ENCODE peak calls at places on chromosomes 4 and X, in five cellular contexts. E is putamen, J is ureter, C is IMR-90, H is NCI-H1105. P is an unnamed sample.

GRCh38 chr4:168076989-168077725 is 15.2 kb upstream of the ANXA10 start:
- DNase-seq in E (peak; percentile 34), J (peak; percentile 66), C (peak; percentile 71), H (peak; percentile 15), P (peak; percentile 70)

GRCh38 chr4:137705171-137705783 is 173.0 kb upstream of the PCDH18 start:
- DNase-seq in E (peak; percentile 12), J (no peak), C (peak; percentile 97), H (no peak), P (peak; percentile 40)

GRCh38 chr4:84878090-84878489 is 88.4 kb downstream of the WDFY3 start:
- DNase-seq in E (no peak), J (no peak), C (peak; percentile 89), H (no peak), P (no peak)

GRCh38 chrX:31819455-31819854 is 747.6 kb upstream of the FTHL17 start:
- DNase-seq in E (no peak), J (no peak), C (no peak), H (no peak), P (no peak)

GRCh38 chr4:143406523-143406922 is 69.8 kb downstream of the GAB1 start:
- DNase-seq in E (no peak), J (peak; percentile 60), C (no peak), H (no peak), P (no peak)

GRCh38 chr4:71608674-71609062 is 175.2 kb downstream of the GC start:
- DNase-seq in E (no peak), J (no peak), C (no peak), H (no peak), P (no peak)

GRCh38 chr4:1520145-1520661 is 114.0 kb upstream of the NKX1-1 start:
- DNase-seq in E (no peak), J (no peak), C (no peak), H (no peak), P (no peak)

GRCh38 chrX:87397103-87397886 is 120.3 kb upstream of the KLHL4 start:
- DNase-seq in E (no peak), J (no peak), C (no peak), H (no peak), P (no peak)

GRCh38 chr4:145716661-145717200 is 36.8 kb downstream of the C4orf51 start:
- DNase-seq in E (no peak), J (no peak), C (no peak), H (no peak), P (no peak)

GRCh38 chrX:151402719-151403390 is 5.8 kb downstream of the VMA21 start:
- DNase-seq in E (no peak), J (no peak), C (no peak), H (peak; percentile 17), P (peak; percentile 17)

GRCh38 chrX:43940811-43941210 is 32.4 kb downstream of the NDP start:
- DNase-seq in E (no peak), J (no peak), C (peak; percentile 42), H (no peak), P (no peak)

GRCh38 chr4:128630881-128631280 is 178.6 kb upstream of the JADE1 start:
- DNase-seq in E (no peak), J (no peak), C (peak; percentile 35), H (no peak), P (no peak)

GRCh38 chr4:15001248-15001824 is 945 bp upstream of the CPEB2 start:
- DNase-seq in E (peak; percentile 87), J (peak; percentile 82), C (peak; percentile 91), H (peak; percentile 58), P (peak; percentile 85)

P was measured in Ammon's horn.